ENCODE peak calls at places on chromosomes 6 and 20, in five cellular contexts. H, S, R, A and M are unnamed samples.
A peak's percentile ranks its signal among the peaks of the same experiment; 100 is the strongest.

GRCh38 chr6:1481326-1481725 is 92.0 kb downstream of the FOXF2 start:
- DNase-seq in H (peak; percentile 79), S (peak; percentile 96), R (no peak), A (no peak), M (no peak)

GRCh38 chr6:154526997-154527396 is 16.5 kb upstream of the CNKSR3 start:
- DNase-seq in H (no peak), S (no peak), R (no peak), A (no peak), M (no peak)

GRCh38 chr6:170471458-170471857 is 81.6 kb downstream of the PSMB1 start:
- DNase-seq in H (no peak), S (no peak), R (no peak), A (no peak), M (no peak)

GRCh38 chr6:45663181-45664180 is 285.7 kb upstream of the SUPT3H start:
- DNase-seq in H (peak; percentile 31), S (peak; percentile 77), R (no peak), A (peak; percentile 17), M (peak; percentile 51)

GRCh38 chr20:37259031-37259430 is 2.6 kb downstream of the GHRH start:
- DNase-seq in H (no peak), S (no peak), R (no peak), A (no peak), M (no peak)

GRCh38 chr20:10171864-10172751 is 46.5 kb upstream of the SNAP25 start:
- DNase-seq in H (peak; percentile 47), S (peak; percentile 65), R (no peak), A (peak; percentile 9), M (peak; percentile 48)

GRCh38 chr6:45378324-45378926 is 691 bp upstream of the SUPT3H start:
- DNase-seq in H (peak; percentile 59), S (peak; percentile 73), R (no peak), A (peak; percentile 55), M (no peak)

GRCh38 chr6:139175389-139175788 is 40.5 kb downstream of the HECA start:
- DNase-seq in H (no peak), S (no peak), R (no peak), A (no peak), M (no peak)

GRCh38 chr6:13461805-13462204 is 25.6 kb downstream of the GFOD1 start:
- DNase-seq in H (no peak), S (no peak), R (no peak), A (no peak), M (no peak)

GRCh38 chr6:3001773-3002293 is 2.1 kb downstream of the NQO2 start:
- DNase-seq in H (peak; percentile 53), S (peak; percentile 93), R (no peak), A (no peak), M (no peak)

GRCh38 chr20:35669221-35669620 is 4.5 kb upstream of the CPNE1 start:
- DNase-seq in H (no peak), S (no peak), R (no peak), A (no peak), M (no peak)

GRCh38 chr6:7461416-7461815 is 71.8 kb downstream of the RIOK1 start:
- DNase-seq in H (peak; percentile 19), S (peak; percentile 73), R (no peak), A (no peak), M (no peak)

GRCh38 chr20:24112360-24112759 is 123.8 kb upstream of the GGTLC1 start:
- DNase-seq in H (no peak), S (no peak), R (no peak), A (no peak), M (no peak)

GRCh38 chr20:57594092-57594911 is 25.9 kb downstream of the ZBP1 start:
- DNase-seq in H (no peak), S (peak; percentile 47), R (no peak), A (peak; percentile 78), M (peak; percentile 48)

GRCh38 chr6:135072753-135073152 is 18.1 kb upstream of the HBS1L start:
- DNase-seq in H (no peak), S (no peak), R (no peak), A (no peak), M (no peak)

GRCh38 chr6:159151266-159151855 is 17.8 kb upstream of the FNDC1 start:
- DNase-seq in H (no peak), S (peak; percentile 76), R (no peak), A (peak; percentile 68), M (peak; percentile 50)

GRCh38 chr20:36435799-36436541 is 105.3 kb upstream of the MYL9 start:
- DNase-seq in H (peak; percentile 11), S (peak; percentile 72), R (peak; percentile 37), A (peak; percentile 89), M (peak; percentile 91)

GRCh38 chr20:13166006-13166405 is 55.1 kb upstream of the ISM1 start:
- DNase-seq in H (no peak), S (no peak), R (no peak), A (no peak), M (no peak)

GRCh38 chr6:130282234-130282995 is 59.7 kb upstream of the SAMD3 start:
- DNase-seq in H (peak; percentile 8), S (peak; percentile 60), R (no peak), A (peak; percentile 55), M (no peak)

GRCh38 chr20:906703-907102 is 9.4 kb downstream of the ANGPT4 start:
- DNase-seq in H (no peak), S (no peak), R (peak; percentile 25), A (no peak), M (no peak)

GRCh38 chr6:38861957-38862401 is 146.9 kb downstream of the DNAH8 start:
- DNase-seq in H (no peak), S (no peak), R (no peak), A (no peak), M (no peak)

GRCh38 chr6:135347887-135348286 is 149.7 kb downstream of the AHI1 start:
- DNase-seq in H (no peak), S (no peak), R (no peak), A (no peak), M (no peak)

GRCh38 chr6:51107769-51108203 is 289.1 kb downstream of the TFAP2B start:
- DNase-seq in H (no peak), S (no peak), R (no peak), A (no peak), M (no peak)

GRCh38 chr6:51108563-51109234 is 290.0 kb downstream of the TFAP2B start:
- DNase-seq in H (peak; percentile 2), S (no peak), R (no peak), A (no peak), M (no peak)

DNA sequence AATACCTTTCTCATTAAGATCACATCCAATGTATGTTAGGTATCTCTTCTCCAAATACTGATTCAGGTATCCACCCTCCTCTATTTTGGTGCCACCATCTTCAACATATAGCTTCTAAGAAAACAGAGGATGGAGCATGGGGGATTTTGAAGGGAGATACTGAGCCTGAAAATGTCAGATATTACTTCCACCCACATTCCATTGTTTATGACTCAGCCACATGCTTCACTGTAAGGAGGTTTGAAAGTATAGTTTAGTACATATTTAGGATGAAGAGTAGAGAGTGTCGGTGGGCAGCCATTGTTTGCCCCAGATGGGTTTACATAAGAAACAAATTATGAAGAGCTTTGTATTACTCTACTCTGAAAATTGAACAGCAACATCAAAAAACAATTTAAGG is 286.7 kb downstream of the TFAP2B start:
- DNase-seq in H (no peak), S (no peak), R (no peak), A (no peak), M (no peak)
- H3K4me1 ChIP-seq in H (no peaks in the 10 kb centered on the region), S (no peaks in the 10 kb centered on the region), R (no peaks in the 10 kb centered on the region), A (no peaks in the 10 kb centered on the region), M (no peaks in the 10 kb centered on the region)

DNA sequence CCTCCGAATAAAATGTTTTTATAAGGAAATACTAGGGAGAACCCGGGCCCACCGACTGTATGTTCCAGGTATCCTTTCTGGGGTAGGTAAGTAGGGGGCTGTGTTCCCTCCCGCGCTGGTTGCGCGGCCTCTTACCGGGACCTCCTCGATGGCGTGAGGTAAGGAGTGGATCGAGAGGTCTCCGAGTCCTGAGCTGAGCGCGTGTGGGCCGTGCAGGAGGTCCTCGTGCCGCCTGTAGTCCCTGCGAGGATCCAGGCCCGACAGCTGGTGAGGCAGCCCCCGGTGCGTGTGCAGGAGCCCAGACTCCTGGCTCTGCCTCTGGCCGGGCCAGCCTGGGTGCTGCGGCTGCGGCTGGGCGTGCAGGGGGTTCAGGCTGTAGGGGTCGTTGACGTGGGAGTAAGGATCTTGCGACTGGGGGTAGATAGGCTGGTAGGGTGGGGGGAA is 5.1 kb downstream of the TFAP2A start:
- DNase-seq in H (no peak), S (no peak), R (no peak), A (no peak), M (no peak)
- H3K4me3 ChIP-seq in H (no peak overlapping the region), S (peak overlapping the region; percentile 98), R (no peak overlapping the region), A (no peak overlapping the region), M (no peak overlapping the region)

GRCh38 chr6:156824142-156824541 is 47.0 kb downstream of the ARID1B start:
- DNase-seq in H (no peak), S (no peak), R (no peak), A (no peak), M (no peak)

GRCh38 chr6:156825475-156825874 is 48.3 kb downstream of the ARID1B start:
- DNase-seq in H (no peak), S (no peak), R (no peak), A (no peak), M (no peak)

GRCh38 chr6:156821707-156822106 is 44.5 kb downstream of the ARID1B start:
- DNase-seq in H (no peak), S (no peak), R (no peak), A (no peak), M (no peak)

GRCh38 chr6:156820089-156820798 is 43.1 kb downstream of the ARID1B start:
- DNase-seq in H (no peak), S (no peak), R (no peak), A (no peak), M (no peak)

DNA sequence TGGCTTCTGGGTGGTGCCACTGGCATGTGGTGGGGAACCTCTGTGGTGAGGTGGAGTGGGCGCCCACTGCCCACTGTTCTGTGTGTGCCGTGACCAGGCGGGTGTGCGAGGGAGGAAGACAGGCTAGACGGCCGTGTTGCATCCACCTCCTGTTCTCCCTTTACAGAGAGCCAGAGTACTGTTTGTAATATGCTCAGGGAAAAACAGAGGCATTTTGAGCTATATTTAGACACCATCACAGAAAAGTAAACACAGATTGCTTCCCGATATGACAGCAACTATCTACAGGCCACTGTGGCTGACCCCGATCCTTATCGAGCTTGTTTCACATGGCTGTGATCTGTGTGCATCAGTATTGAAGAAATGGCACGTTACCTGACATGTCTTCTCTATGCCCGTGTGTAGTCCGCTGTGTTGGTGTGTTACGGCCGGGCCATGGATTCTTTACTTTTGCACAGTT is 45.6 kb downstream of the ARID1B start:
- DNase-seq in H (no peak), S (no peak), R (no peak), A (no peak), M (no peak)
- H3K4me1 ChIP-seq in H (peaks cover 9% of the 10 kb centered on the region), S (peaks cover 18% of the 10 kb centered on the region), R (peaks cover 97% of the 10 kb centered on the region), A (peaks cover 22% of the 10 kb centered on the region), M (no peaks in the 10 kb centered on the region)

DNA sequence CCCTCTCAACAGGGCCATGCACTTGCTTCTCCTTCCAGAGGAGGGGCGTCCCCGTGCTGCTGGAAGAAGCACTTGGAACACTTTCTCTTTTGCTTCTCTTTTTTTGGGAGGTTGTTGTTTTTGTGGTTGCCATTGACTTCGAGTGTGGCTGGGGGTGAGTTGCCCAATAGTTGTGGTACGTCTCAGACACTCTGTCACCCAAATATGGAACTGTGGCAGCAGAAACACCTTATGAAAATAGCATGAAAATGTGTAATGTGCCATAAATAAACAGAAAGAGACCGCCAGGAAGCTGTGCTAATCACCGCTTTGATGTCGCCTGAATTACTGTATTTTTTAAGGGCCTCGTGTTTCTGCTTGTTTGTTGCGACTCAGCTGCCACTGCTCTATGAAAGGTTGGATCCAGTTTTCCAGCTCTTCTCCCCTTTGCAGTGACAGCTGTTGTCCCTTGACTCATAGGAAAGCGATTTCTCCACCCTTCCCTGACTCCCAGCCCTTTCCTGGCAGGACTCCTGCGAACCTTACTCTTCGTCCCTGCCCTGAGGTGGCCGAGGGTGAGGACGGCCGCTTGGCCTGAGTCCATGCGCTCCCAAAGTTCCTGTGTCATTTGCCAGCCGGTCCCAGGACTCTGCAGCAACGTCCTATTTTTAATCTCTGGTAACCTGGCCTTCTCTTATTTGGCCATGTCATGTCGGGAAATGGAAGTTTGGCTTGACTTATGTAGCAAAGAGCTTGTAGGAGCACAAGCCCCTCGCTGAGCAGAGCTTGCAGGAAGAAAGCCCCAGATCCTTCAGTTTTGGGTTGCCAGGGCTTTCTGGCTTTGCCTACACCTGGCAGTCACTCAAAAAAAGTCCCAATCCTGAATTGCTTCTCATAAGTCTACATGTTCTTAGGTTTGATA is 694.6 kb downstream of the QKI start:
- DNase-seq in H (peak; percentile 73), S (peak; percentile 35), R (no peak), A (peak; percentile 16), M (no peak)
- H3K4me3 ChIP-seq in H (peak overlapping the region; percentile 29), S (no peak overlapping the region), R (no peak overlapping the region), A (no peak overlapping the region), M (no peak overlapping the region)